ENCODE peak calls at places on chromosomes 3 and 15, in seven cellular contexts. K is omental fat pad; F is stomach; L is activated CD8-positive, alpha-beta T cell treated with anti-CD3 and anti-CD28 coated beads for 36 hours; I is neural progenitor cell; X is cardiac fibroblast; U is AG09309. V is an unnamed sample.
A peak's percentile ranks its signal among the peaks of the same experiment; 100 is the strongest.

GRCh38 chr15:84599906-84600305 is 903 bp upstream of the ZSCAN2 start:
- DNase-seq in L (no peak), U (no peak), F (no peak), I (no peak), K (no peak), X (no peak), V (peak; percentile 44)

GRCh38 chr15:95409924-95410323 is 920.6 kb upstream of the NR2F2 start:
- DNase-seq in I (no peak), K (no peak), L (no peak), F (no peak), U (no peak), X (peak; percentile 8), V (no peak)

GRCh38 chr3:188819939-188820338 is 351.8 kb upstream of the TPRG1 start:
- DNase-seq in L (no peak), F (no peak), X (peak; percentile 66), K (no peak), U (peak; percentile 72), I (no peak), V (no peak)

GRCh38 chr15:59317211-59317610 is 55.5 kb downstream of the MYO1E start:
- DNase-seq in L (no peak), I (no peak), K (no peak), X (no peak), U (no peak), F (no peak), V (no peak)

GRCh38 chr3:13263770-13264467 is 156.2 kb downstream of the NUP210 start:
- DNase-seq in F (no peak), U (no peak), L (no peak), I (peak; percentile 63), K (no peak), X (no peak), V (peak; percentile 36)

GRCh38 chr3:23824699-23825444 is 19.1 kb downstream of the UBE2E1 start:
- DNase-seq in U (no peak), F (no peak), X (no peak), L (no peak), K (no peak), I (no peak), V (no peak)

GRCh38 chr3:179067839-179068238 is 3.8 kb downstream of the ZMAT3 start:
- DNase-seq in L (no peak), F (no peak), X (peak; percentile 22), K (no peak), U (no peak), I (no peak), V (no peak)

GRCh38 chr15:34620122-34620521 is 36.7 kb upstream of the GOLGA8B start:
- DNase-seq in U (no peak), X (no peak), F (no peak), K (no peak), L (no peak), I (no peak), V (no peak)

GRCh38 chr15:92909131-92909781 is 9.1 kb downstream of the CHD2 start:
- DNase-seq in X (peak; percentile 65), L (no peak), I (no peak), F (no peak), K (no peak), U (no peak), V (no peak)

GRCh38 chr15:81942157-81942556 is 103.7 kb downstream of the MEX3B start:
- DNase-seq in F (no peak), K (no peak), X (no peak), U (no peak), I (no peak), L (no peak), V (no peak)

GRCh38 chr15:51288143-51289065 is 50.0 kb downstream of the CYP19A1 start:
- DNase-seq in I (no peak), F (no peak), X (peak; percentile 44), L (no peak), K (no peak), U (no peak), V (peak; percentile 58)

GRCh38 chr3:8993331-8993730 is 30.1 kb upstream of the RAD18 start:
- DNase-seq in U (no peak), I (no peak), X (no peak), L (no peak), K (no peak), F (no peak), V (no peak)

GRCh38 chr3:165254812-165255211 is 58.6 kb upstream of the SLITRK3 start:
- DNase-seq in F (no peak), L (no peak), U (no peak), X (peak; percentile 45), K (no peak), I (peak; percentile 50), V (peak; percentile 19)

GRCh38 chr15:80483656-80484055 is 79.5 kb downstream of the ARNT2 start:
- DNase-seq in I (no peak), L (no peak), U (no peak), X (peak; percentile 68), K (no peak), F (no peak), V (no peak)

GRCh38 chr3:150253622-150254021 is 154.5 kb upstream of the TSC22D2 start:
- DNase-seq in K (no peak), F (no peak), L (no peak), X (no peak), U (no peak), I (no peak), V (peak; percentile 27)

GRCh38 chr15:80640546-80641121 is 54.5 kb upstream of the ABHD17C start:
- DNase-seq in F (no peak), I (no peak), U (no peak), L (no peak), X (no peak), K (no peak), V (no peak)

GRCh38 chr3:189458536-189458935 is 172.7 kb upstream of the TP63 start:
- DNase-seq in L (no peak), X (peak; percentile 56), K (no peak), I (no peak), U (no peak), F (peak; percentile 33), V (no peak)

GRCh38 chr3:14434105-14434504 is 31.7 kb downstream of the SLC6A6 start:
- DNase-seq in L (peak; percentile 32), X (peak; percentile 61), U (no peak), K (no peak), I (no peak), F (peak; percentile 52), V (no peak)

GRCh38 chr15:58724471-58724870 is 25.0 kb downstream of the ADAM10 start:
- DNase-seq in L (peak; percentile 16), F (no peak), U (no peak), K (no peak), I (no peak), X (peak; percentile 34), V (no peak)

GRCh38 chr3:72133329-72134011 is 348.5 kb upstream of the PROK2 start:
- DNase-seq in L (no peak), X (no peak), I (no peak), F (no peak), K (no peak), U (no peak), V (no peak)

DNA sequence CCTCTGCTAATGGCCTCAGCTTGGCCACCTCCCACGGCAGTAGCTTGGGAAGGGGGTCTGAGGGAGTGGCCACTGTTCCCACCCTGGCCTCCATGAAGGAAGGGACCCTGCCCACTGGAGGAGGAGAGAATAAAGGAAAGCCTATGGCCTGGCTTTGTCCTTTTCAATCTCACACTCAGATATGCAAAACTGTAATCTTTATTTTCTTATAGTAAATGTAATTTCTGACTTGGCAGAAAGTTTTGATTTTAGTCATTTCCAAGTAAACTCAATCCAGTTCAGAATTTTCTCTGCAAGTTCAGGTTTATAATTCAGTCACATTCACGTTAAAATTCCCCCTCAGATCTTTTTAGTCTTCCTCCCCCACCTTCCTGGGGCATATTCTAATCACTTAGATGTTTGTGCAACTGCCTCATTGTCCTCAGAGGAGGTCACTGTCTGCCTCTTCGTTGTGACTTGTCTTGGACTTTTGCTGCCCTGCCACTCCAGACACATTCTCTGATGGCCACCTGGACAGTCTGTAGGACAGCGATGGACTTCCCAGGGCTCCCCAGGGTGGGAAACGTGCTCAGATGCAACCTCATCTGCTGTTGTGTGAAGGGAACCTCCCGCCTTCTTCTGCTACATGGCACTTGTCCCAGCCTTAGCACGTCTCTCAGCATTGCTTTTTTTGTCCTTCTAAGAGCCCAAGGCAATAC is 222.8 kb upstream of the TBL1XR1 start:
- DNase-seq in F (no peak), I (no peak), X (no peak), K (no peak), L (peak; percentile 32), U (no peak), V (no peak)
- TF ChIP-seq CTCF in F (no peak), I (no peak), X (no peak), K (no peak), L (no peak), U (no peak), V (no peak)

DNA sequence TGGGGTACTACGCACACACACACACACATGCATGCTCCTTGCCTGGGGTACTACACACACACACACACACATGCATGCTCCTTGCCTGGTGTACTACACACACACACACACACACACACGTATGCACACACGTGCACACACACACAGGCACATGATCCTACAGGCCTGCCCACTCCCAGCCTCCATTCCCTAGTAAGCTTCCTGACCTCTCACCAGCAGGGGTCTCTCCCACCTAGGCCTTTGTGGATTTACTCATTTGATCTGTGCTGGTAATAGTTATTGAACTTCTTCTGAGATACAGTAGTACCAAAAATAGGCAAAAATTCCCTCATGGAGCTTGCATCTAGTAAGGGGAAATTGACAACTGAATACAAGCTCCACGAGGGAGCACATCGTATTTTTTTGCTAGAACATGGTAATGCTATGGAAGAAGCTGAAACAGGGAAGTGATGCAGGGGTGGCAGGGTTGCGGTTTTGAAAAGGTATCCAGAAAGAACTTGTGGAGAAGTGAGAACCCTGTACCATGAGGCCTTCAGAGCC is 19.1 kb downstream of the TTC21A start:
- DNase-seq in U (no peak), I (peak; percentile 52), K (no peak), F (no peak), X (peak; percentile 81), L (peak; percentile 64), V (no peak)
- TF ChIP-seq CTCF in U (peak; percentile 65), I (peak; percentile 63), K (no peak), F (peak; percentile 39), X (peak; percentile 67), L (peak; percentile 46), V (peak; percentile 12)

DNA sequence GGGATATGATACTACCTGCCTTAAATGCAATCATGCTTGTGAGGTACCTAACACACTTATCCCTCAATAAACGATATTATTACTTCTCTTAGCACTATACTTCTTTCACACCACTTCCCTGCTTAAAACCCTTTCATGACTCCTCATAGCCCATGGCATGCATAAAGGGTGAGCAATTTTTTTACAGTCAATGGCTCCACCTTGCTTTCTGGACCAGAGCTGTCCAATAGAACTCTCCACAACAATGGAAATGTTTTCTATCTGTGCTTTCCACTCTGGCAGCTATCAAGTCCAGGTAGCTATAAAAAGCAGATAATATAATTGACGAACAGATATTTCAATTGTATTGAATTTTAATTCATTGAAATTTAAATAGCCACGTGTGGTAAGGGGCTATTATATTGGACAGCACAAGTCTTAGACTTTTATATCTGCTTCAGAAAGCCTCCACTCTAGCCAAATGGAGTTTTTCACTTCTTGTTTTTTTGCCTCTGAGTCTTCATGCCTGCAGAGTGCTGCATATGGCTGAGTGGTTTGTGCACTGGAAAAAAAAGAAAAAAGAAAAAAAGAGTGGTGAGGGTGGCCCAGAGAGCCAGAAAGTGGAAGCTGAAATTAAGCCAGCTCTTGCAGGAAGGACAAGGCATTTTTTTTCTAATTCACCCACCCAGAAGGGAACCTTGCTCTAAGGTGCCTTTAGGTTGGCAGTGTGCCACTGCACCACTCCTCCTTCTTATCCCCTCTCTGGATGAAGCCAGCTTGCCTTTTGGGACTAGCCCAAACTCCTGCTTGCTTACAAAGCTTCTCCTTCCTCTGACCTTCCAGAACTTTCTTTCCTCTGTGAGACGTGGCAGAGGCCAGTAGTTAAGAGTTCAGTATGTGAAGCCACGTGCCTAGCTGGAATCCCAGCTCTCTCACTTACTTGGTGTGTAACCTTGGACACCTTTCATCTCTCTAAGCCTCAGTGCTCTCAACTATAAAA is 239.0 kb upstream of the LRTM1 start:
- DNase-seq in U (no peak), L (no peak), I (no peak), X (no peak), F (peak; percentile 61), K (no peak), V (no peak)
- TF ChIP-seq CTCF in U (peak; percentile 31), L (no peak), I (no peak), X (no peak), F (no peak), K (no peak), V (no peak)

GRCh38 chr3:39896184-39896583 is 86.8 kb downstream of the MYRIP start:
- DNase-seq in F (no peak), K (no peak), L (no peak), X (no peak), I (no peak), U (no peak), V (no peak)
- TF ChIP-seq CTCF in F (no peak), K (no peak), L (no peak), X (no peak), I (no peak), U (no peak), V (no peak)

V was measured in mucosa of descending colon.